ENCODE peak calls at places on chromosome 2, in ten cellular contexts. J is CD8-positive, alpha-beta T cell; G is endodermal cell; P is uterus; Y is right lobe of liver; M is body of pancreas; T is OCI-LY7; A is heart left ventricle; Z is H1; K is adrenal gland. L is an unnamed sample. For H3K4me1, the result is how much of the 10 kb centered on the place peaks cover.

GRCh38 chr2:195899226-195899625 is 169.4 kb downstream of the DNAH7 start:
- DNase-seq in J (no peak), P (no peak), Y (no peak), K (no peak), M (no peak), T (no peak), G (no peak), Z (no peak), A (no peak), L (no peak)

GRCh38 chr2:239019193-239019581 is 171.3 kb downstream of the TWIST2 start:
- DNase-seq in G (peak), K (no peak), M (no peak), A (no peak), T (no peak), Z (no peak), J (no peak), P (no peak), Y (no peak), L (peak)

GRCh38 chr2:30217644-30218361 is 13.5 kb upstream of the LBH start:
- DNase-seq in G (peak), A (peak), Y (no peak), K (no peak), P (no peak), M (peak), J (no peak), T (no peak), Z (no peak), L (no peak)

GRCh38 chr2:43707255-43707654 is 31.0 kb upstream of the C1GALT1C1L start:
- DNase-seq in J (no peak), G (no peak), M (peak), A (peak), T (no peak), Y (no peak), P (peak), Z (no peak), K (peak), L (peak)

GRCh38 chr2:24917731-24918325 is 2.2 kb downstream of the ADCY3 start:
- DNase-seq in A (no peak), G (no peak), J (no peak), M (no peak), Z (no peak), K (no peak), P (no peak), T (no peak), Y (no peak), L (no peak)

GRCh38 chr2:80326214-80326613 is 21.7 kb upstream of the LRRTM1 start:
- DNase-seq in J (no peak), A (no peak), P (no peak), K (no peak), Z (no peak), G (no peak), T (peak), Y (no peak), M (no peak), L (no peak)

GRCh38 chr2:84515788-84516187 is 510 bp upstream of the DNAH6 start:
- DNase-seq in G (no peak), M (peak), K (no peak), P (no peak), Y (no peak), T (no peak), Z (no peak), J (no peak), A (no peak), L (no peak)

GRCh38 chr2:119179951-119180350 is 21.4 kb upstream of the C1QL2 start:
- DNase-seq in Z (no peak), Y (no peak), J (no peak), P (no peak), T (no peak), K (no peak), M (no peak), G (no peak), A (no peak), L (no peak)

GRCh38 chr2:73984203-73984921 is at the start of gene TET3:
- DNase-seq in J (peak), A (peak), Y (peak), K (no peak), P (peak), T (peak), Z (peak), M (peak), G (peak), L (peak)

GRCh38 chr2:171541202-171541884 is 19.1 kb downstream of the CYBRD1 start:
- DNase-seq in Z (peak), M (no peak), J (no peak), G (peak), Y (no peak), K (no peak), P (no peak), T (peak), A (no peak), L (no peak)

GRCh38 chr2:217903859-217904613 is 98.8 kb downstream of the TNS1 start:
- DNase-seq in J (no peak), T (no peak), M (peak), A (peak), G (no peak), K (peak), Z (no peak), Y (peak), P (peak), L (peak)

GRCh38 chr2:109185338-109185737 is 56.3 kb downstream of the SH3RF3 start:
- DNase-seq in T (no peak), P (no peak), G (peak), Z (no peak), M (no peak), K (peak), A (peak), Y (no peak), J (no peak), L (peak)

GRCh38 chr2:232854082-232854481 is 16.0 kb upstream of the SNORC start:
- DNase-seq in K (no peak), J (no peak), Y (no peak), G (no peak), A (no peak), M (no peak), Z (no peak), T (no peak), P (no peak), L (peak)

GRCh38 chr2:216739035-216739434 is 43.7 kb upstream of the IGFBP5 start:
- DNase-seq in J (no peak), M (no peak), T (no peak), P (no peak), Y (no peak), G (no peak), K (peak), Z (no peak), A (no peak), L (no peak)

GRCh38 chr2:123993728-123994323 is 31.3 kb upstream of the CNTNAP5 start:
- DNase-seq in A (no peak), J (no peak), T (peak), M (peak), P (no peak), G (peak), Y (no peak), Z (peak), K (peak), L (no peak)

GRCh38 chr2:25991965-25992364 is 9.7 kb upstream of the KIF3C start:
- DNase-seq in Y (no peak), G (no peak), K (no peak), M (no peak), Z (no peak), A (no peak), J (no peak), T (no peak), P (no peak), L (no peak)

GRCh38 chr2:72603481-72603880 is 222.4 kb downstream of the EXOC6B start:
- DNase-seq in M (no peak), K (no peak), T (no peak), Z (no peak), P (no peak), Y (no peak), G (no peak), A (no peak), J (no peak), L (no peak)

GRCh38 chr2:217650229-217650628 is 352.6 kb downstream of the TNS1 start:
- DNase-seq in G (peak), M (no peak), T (no peak), Y (no peak), K (no peak), Z (no peak), P (no peak), J (no peak), A (no peak), L (no peak)

GRCh38 chr2:47771211-47771610 is 11.7 kb upstream of the MSH6 start:
- DNase-seq in A (no peak), Z (no peak), K (no peak), J (no peak), Y (no peak), P (no peak), G (no peak), T (peak), M (no peak), L (no peak)

GRCh38 chr2:165536861-165537499 is 67.5 kb downstream of the CSRNP3 start:
- DNase-seq in Z (no peak), J (no peak), A (no peak), M (no peak), T (no peak), Y (no peak), G (no peak), K (no peak), P (no peak), L (no peak)

GRCh38 chr2:18176679-18177215 is 298.3 kb downstream of the KCNS3 start:
- DNase-seq in P (no peak), K (no peak), J (no peak), T (no peak), Z (no peak), G (no peak), M (no peak), A (no peak), Y (no peak), L (no peak)

GRCh38 chr2:54591551-54591950 is 131.9 kb upstream of the EML6 start:
- DNase-seq in Z (no peak), G (no peak), P (no peak), M (no peak), Y (no peak), T (no peak), A (no peak), K (no peak), J (no peak), L (no peak)

GRCh38 chr2:25362564-25363145 is 20.9 kb upstream of the DNMT3A start:
- DNase-seq in G (peak), K (peak), T (peak), M (no peak), Z (no peak), J (peak), P (no peak), Y (peak), A (peak), L (peak)

GRCh38 chr2:234495801-234496441 is 960 bp downstream of the ARL4C start:
- DNase-seq in J (no peak), K (peak), G (peak), P (no peak), A (peak), Y (no peak), T (peak), Z (peak), M (peak), L (peak)

GRCh38 chr2:166234112-166234846 is 106.5 kb upstream of the SCN1A start:
- DNase-seq in M (no peak), Y (no peak), G (no peak), T (no peak), J (no peak), A (no peak), Z (no peak), P (no peak), K (no peak), L (no peak)

GRCh38 chr2:222176890-222177289 is 121.9 kb downstream of the PAX3 start:
- DNase-seq in G (peak), Y (no peak), K (no peak), A (no peak), T (no peak), J (no peak), Z (no peak), M (no peak), P (no peak), L (no peak)

GRCh38 chr2:17579605-17580318 is 39.3 kb downstream of the VSNL1 start:
- DNase-seq in P (no peak), Z (no peak), G (peak), A (no peak), K (no peak), T (no peak), M (no peak), J (no peak), Y (no peak), L (no peak)

GRCh38 chr2:238528953-238529781 is 102.4 kb downstream of the ASB1 start:
- DNase-seq in Z (no peak), M (no peak), T (no peak), K (no peak), G (no peak), Y (no peak), P (no peak), A (no peak), J (no peak), L (no peak)

GRCh38 chr2:159684796-159685195 is 27.5 kb upstream of the MARCHF7 start:
- DNase-seq in T (no peak), Y (no peak), K (no peak), M (no peak), P (no peak), J (no peak), G (no peak), Z (no peak), A (no peak), L (no peak)

GRCh38 chr2:205751621-205752031 is 69.3 kb downstream of the NRP2 start:
- DNase-seq in Y (no peak), Z (no peak), K (no peak), G (no peak), T (no peak), J (no peak), A (no peak), M (no peak), P (no peak), L (no peak)

GRCh38 chr2:151575338-151575737 is 158.9 kb downstream of the NEB start:
- DNase-seq in K (no peak), G (no peak), P (no peak), M (no peak), J (no peak), T (no peak), Y (no peak), Z (no peak), A (no peak), L (no peak)

GRCh38 chr2:172484253-172484652 is 56.9 kb downstream of the ITGA6 start:
- DNase-seq in M (no peak), P (no peak), G (no peak), J (no peak), A (no peak), T (peak), Z (no peak), Y (no peak), K (no peak), L (no peak)

GRCh38 chr2:33680906-33681305 is 81.8 kb upstream of the FAM98A start:
- DNase-seq in M (no peak), J (no peak), Y (no peak), K (no peak), T (no peak), Z (no peak), A (no peak), G (no peak), P (no peak), L (no peak)

GRCh38 chr2:69013123-69013836 is at the start of gene ANTXR1:
- DNase-seq in Y (no peak), T (no peak), Z (peak), A (peak), M (no peak), G (peak), J (no peak), P (peak), K (peak), L (peak)

GRCh38 chr2:225112362-225113111 is 70.3 kb upstream of the DOCK10 start:
- DNase-seq in G (no peak), Y (no peak), P (no peak), K (no peak), J (no peak), A (no peak), Z (no peak), T (peak), M (no peak), L (no peak)

DNA sequence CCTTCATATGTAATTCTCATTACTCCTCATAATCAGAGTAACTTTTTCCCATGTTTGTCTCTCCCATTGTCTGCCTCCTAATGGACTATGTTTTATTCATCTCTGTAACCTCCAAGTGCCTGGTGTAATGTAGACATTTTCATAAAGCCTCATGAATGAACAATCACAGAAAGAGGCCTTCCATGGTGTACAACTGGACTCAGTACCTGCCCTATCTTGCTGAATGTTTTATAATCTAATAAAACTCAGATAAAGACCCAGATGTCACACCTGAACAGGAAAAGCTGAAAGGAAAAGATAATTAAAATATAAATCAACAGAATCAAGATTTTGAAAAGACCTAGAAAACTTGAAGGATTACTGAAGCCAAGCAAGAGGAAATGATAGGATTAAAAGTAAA is 36.7 kb downstream of the RAB1A start:
- DNase-seq in Z (no peak), A (no peak), K (no peak), P (no peak), G (no peak), T (no peak), M (no peak), Y (no peak), J (no peak), L (no peak)
- TF ChIP-seq CTCF in Z (no peak), A (no peak), K (no peak), P (no peak), G (no peak), T (no peak), M (no peak), Y (no peak), J (no peak), L (no peak)

GRCh38 chr2:31359229-31359628 is 55.3 kb downstream of the XDH start:
- DNase-seq in G (no peak), J (no peak), T (no peak), Y (no peak), P (no peak), Z (no peak), K (no peak), M (no peak), A (no peak), L (no peak)

GRCh38 chr2:31353121-31353520 is 61.4 kb downstream of the XDH start:
- DNase-seq in P (no peak), G (no peak), K (no peak), T (no peak), Y (no peak), A (no peak), J (no peak), M (no peak), Z (no peak), L (no peak)

GRCh38 chr2:31349684-31350083 is 64.9 kb downstream of the XDH start:
- DNase-seq in J (no peak), P (no peak), A (no peak), Z (no peak), M (no peak), Y (no peak), G (no peak), K (no peak), T (no peak), L (no peak)

GRCh38 chr2:31349160-31349559 is 65.4 kb downstream of the XDH start:
- DNase-seq in T (no peak), J (no peak), G (no peak), P (no peak), M (no peak), K (no peak), Y (no peak), Z (no peak), A (no peak), L (no peak)

DNA sequence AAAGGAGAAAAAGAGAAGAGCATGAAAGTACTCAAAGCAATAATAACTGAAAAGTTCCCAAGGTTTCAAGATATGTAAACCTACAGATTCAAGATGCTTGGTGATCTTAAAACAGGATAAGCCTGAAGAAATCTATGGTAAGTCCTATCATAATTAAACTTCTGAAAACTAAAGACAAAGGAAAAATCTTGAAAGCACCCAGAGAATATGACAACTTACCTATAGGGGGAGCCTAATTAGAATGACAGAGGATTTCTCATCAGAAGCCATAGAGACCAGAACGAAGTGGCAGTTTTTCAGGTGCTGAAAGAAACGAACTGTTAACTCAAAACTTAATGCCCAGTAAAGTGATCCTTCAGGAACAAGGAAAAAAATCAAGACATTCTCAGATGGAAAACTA is 59.7 kb downstream of the XDH start:
- DNase-seq in P (no peak), K (no peak), A (no peak), G (peak), J (no peak), M (no peak), Z (no peak), T (peak), Y (no peak), L (no peak)
- H3K4me1 ChIP-seq in P (under half), K (under half), A (under half), G (under half), J (under half), M (under half), Z (under half), T (under half), Y (under half), L (under half)

GRCh38 chr2:187547353-187547979 is 6.8 kb downstream of the TFPI start:
- DNase-seq in M (no peak), Z (no peak), G (peak), T (no peak), A (peak), J (no peak), Y (no peak), K (peak), P (peak), L (peak)

GRCh38 chr2:187548658-187549057 is 5.6 kb downstream of the TFPI start:
- DNase-seq in J (no peak), G (no peak), A (no peak), M (no peak), Z (no peak), P (no peak), K (no peak), T (no peak), Y (no peak), L (no peak)

GRCh38 chr2:187545238-187545751 is 8.9 kb downstream of the TFPI start:
- DNase-seq in Y (no peak), A (no peak), G (no peak), K (no peak), J (no peak), M (no peak), T (no peak), P (no peak), Z (no peak), L (no peak)

GRCh38 chr2:187544371-187545080 is 9.7 kb downstream of the TFPI start:
- DNase-seq in G (no peak), K (no peak), T (no peak), M (no peak), Z (no peak), J (no peak), P (peak), A (no peak), Y (peak), L (no peak)

GRCh38 chr2:187546762-187547333 is 7.4 kb downstream of the TFPI start:
- DNase-seq in Y (no peak), M (no peak), J (no peak), Z (no peak), G (no peak), K (no peak), T (no peak), P (no peak), A (no peak), L (no peak)
- H3K27ac ChIP-seq in Y (peak), M (no peak), J (no peak), Z (no peak), G (no peak), K (no peak), T (no peak), P (peak), A (peak), L (no peak)

DNA sequence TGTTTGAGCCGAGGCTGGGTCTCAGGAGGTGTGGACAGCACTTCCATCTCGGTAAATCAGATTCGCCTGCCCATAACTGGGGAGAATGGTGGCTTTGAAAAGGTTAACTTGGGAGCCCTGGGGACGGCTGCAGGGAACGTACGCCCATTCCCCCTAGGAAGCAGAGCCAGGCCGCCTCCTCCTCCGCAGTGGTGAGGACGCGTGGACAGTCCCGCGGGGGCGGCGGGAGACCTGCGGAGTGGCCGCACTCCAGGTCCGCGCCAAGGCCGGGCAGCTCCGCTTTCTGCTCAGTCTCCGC is 845 bp upstream of the MYCN start:
- DNase-seq in M (no peak), T (no peak), K (peak), J (peak), Z (no peak), A (peak), P (no peak), Y (peak), G (no peak), L (peak)
- TF ChIP-seq CTCF in M (no peak), T (no peak), K (no peak), J (no peak), Z (no peak), A (peak), P (peak), Y (peak), G (peak), L (no peak)

L was measured in ovary.